ENCODE peak calls at places on chromosome 1, in four cellular contexts. N is glutamatergic neuron, O is naive B cell, Q is nucleus accumbens. Y is an unnamed sample.
A peak's percentile ranks its signal among the peaks of the same experiment; 100 is the strongest.

GRCh38 chr1:156945881-156946661 is 25.6 kb downstream of the LRRC71 start:
- DNase-seq in N (no peak), O (no peak), Q (no peak), Y (no peak)

GRCh38 chr1:111960971-111961370 is 28.5 kb downstream of the KCND3 start:
- DNase-seq in N (no peak), O (no peak), Q (no peak), Y (no peak)

GRCh38 chr1:115179397-115179835 is 90.1 kb upstream of the TSPAN2 start:
- DNase-seq in N (no peak), O (no peak), Q (no peak), Y (no peak)

GRCh38 chr1:156074661-156075060 is 7.6 kb downstream of the MEX3A start:
- DNase-seq in N (peak; percentile 29), O (no peak), Q (no peak), Y (no peak)

GRCh38 chr1:151537112-151537511 is 3.0 kb upstream of the TUFT1 start:
- DNase-seq in N (no peak), O (no peak), Q (no peak), Y (no peak)

GRCh38 chr1:41783189-41783639 is 135.5 kb downstream of the HIVEP3 start:
- DNase-seq in N (no peak), O (no peak), Q (no peak), Y (no peak)

GRCh38 chr1:85569122-85569521 is 11.4 kb upstream of the CCN1 start:
- DNase-seq in N (no peak), O (no peak), Q (no peak), Y (no peak)

GRCh38 chr1:221712776-221713431 is 29.0 kb downstream of the DUSP10 start:
- DNase-seq in N (no peak), O (peak; percentile 57), Q (no peak), Y (no peak)

GRCh38 chr1:23524716-23525401 is 6.2 kb downstream of the E2F2 start:
- DNase-seq in N (no peak), O (peak; percentile 40), Q (no peak), Y (no peak)

GRCh38 chr1:21891621-21892479 is 45.3 kb downstream of the HSPG2 start:
- DNase-seq in N (no peak), O (no peak), Q (no peak), Y (no peak)

GRCh38 chr1:63817152-63817667 is 43.4 kb downstream of the ROR1 start:
- DNase-seq in N (no peak), O (no peak), Q (no peak), Y (no peak)